ENCODE peak calls at places on chromosomes 16 and 17, in four cellular contexts. M is CD8-positive, alpha-beta memory T cell; J is K562; P is CD4-positive, CD25-positive, alpha-beta regulatory T cell. G is an unnamed sample.
A peak's percentile ranks its signal among the peaks of the same experiment; 100 is the strongest.

GRCh38 chr17:59366773-59367656 is 35.6 kb downstream of the YPEL2 start:
- DNase-seq in M (no peak), J (no peak), P (no peak), G (no peak)

GRCh38 chr16:11684231-11685025 is 16.2 kb downstream of the SNN start:
- DNase-seq in M (no peak), J (no peak), P (no peak), G (no peak)

GRCh38 chr17:1091885-1092284 is 87.9 kb downstream of the ABR start:
- DNase-seq in M (no peak), J (no peak), P (no peak), G (no peak)

GRCh38 chr16:53098526-53099317 is 43.9 kb downstream of the CHD9 start:
- DNase-seq in M (peak; percentile 60), J (peak; percentile 32), P (peak; percentile 14), G (no peak)

GRCh38 chr17:50206604-50207293 is 5.3 kb upstream of the COL1A1 start:
- DNase-seq in M (no peak), J (peak; percentile 57), P (no peak), G (no peak)

GRCh38 chr17:65975878-65976277 is 216.1 kb downstream of the CEP112 start:
- DNase-seq in M (no peak), J (no peak), P (no peak), G (no peak)

GRCh38 chr17:57380055-57380356 is 123.7 kb downstream of the MSI2 start:
- DNase-seq in M (no peak), J (peak; percentile 40), P (no peak), G (peak; percentile 39)

GRCh38 chr16:84863485-84863814 is 43.7 kb downstream of the CRISPLD2 start:
- DNase-seq in M (no peak), J (no peak), P (no peak), G (no peak)

GRCh38 chr16:21283521-21284289 is 5.6 kb upstream of the CRYM start:
- DNase-seq in M (no peak), J (no peak), P (no peak), G (peak; percentile 80)

GRCh38 chr16:9134739-9135138 is 43.3 kb downstream of the HAPSTR1 start:
- DNase-seq in M (peak; percentile 35), J (peak; percentile 15), P (peak; percentile 19), G (peak; percentile 75)

GRCh38 chr16:86306811-86307517 is 203.4 kb upstream of the FOXF1 start:
- DNase-seq in M (no peak), J (no peak), P (no peak), G (no peak)

GRCh38 chr16:27779719-27780161 is 229.8 kb downstream of the KATNIP start:
- DNase-seq in M (no peak), J (peak; percentile 78), P (no peak), G (no peak)

GRCh38 chr16:57534337-57534880 is 2.0 kb downstream of the CCDC102A start:
- DNase-seq in M (no peak), J (no peak), P (no peak), G (no peak)

GRCh38 chr17:41478240-41478639 is 2.7 kb downstream of the KRT35 start:
- DNase-seq in M (no peak), J (no peak), P (no peak), G (no peak)

GRCh38 chr16:81647527-81647926 is 131.6 kb upstream of the PLCG2 start:
- DNase-seq in M (no peak), J (peak; percentile 59), P (no peak), G (no peak)

GRCh38 chr16:29664133-29664912 is 1.3 kb downstream of the SPN start:
- DNase-seq in M (peak; percentile 55), J (peak; percentile 82), P (peak; percentile 29), G (no peak)

GRCh38 chr16:29663829-29664132 is 734 bp downstream of the SPN start:
- DNase-seq in M (peak; percentile 29), J (no peak), P (no peak), G (no peak)

GRCh38 chr16:29663020-29663828 is at the start of gene SPN:
- DNase-seq in M (peak; percentile 22), J (peak; percentile 90), P (peak; percentile 11), G (no peak)

GRCh38 chr16:29662729-29663019 is 373 bp upstream of the SPN start:
- DNase-seq in M (peak; percentile 70), J (no peak), P (peak; percentile 19), G (no peak)

GRCh38 chr16:29662000-29662728 is 883 bp upstream of the SPN start:
- DNase-seq in M (no peak), J (no peak), P (no peak), G (no peak)
- H3K4me3 ChIP-seq in M (peak overlapping the region; percentile 83), J (peak overlapping the region; percentile 60), P (peak overlapping the region; percentile 90), G (no peak overlapping the region)

GRCh38 chr16:31216552-31217530 is at the start of gene PYDC1:
- DNase-seq in M (no peak), J (peak; percentile 4), P (no peak), G (no peak)
- H3K27me3 ChIP-seq in M (peaks cover 31% of the 10 kb centered on the region), J (no peaks in the 10 kb centered on the region), P (peaks cover 12% of the 10 kb centered on the region), G (no peaks in the 10 kb centered on the region)

DNA sequence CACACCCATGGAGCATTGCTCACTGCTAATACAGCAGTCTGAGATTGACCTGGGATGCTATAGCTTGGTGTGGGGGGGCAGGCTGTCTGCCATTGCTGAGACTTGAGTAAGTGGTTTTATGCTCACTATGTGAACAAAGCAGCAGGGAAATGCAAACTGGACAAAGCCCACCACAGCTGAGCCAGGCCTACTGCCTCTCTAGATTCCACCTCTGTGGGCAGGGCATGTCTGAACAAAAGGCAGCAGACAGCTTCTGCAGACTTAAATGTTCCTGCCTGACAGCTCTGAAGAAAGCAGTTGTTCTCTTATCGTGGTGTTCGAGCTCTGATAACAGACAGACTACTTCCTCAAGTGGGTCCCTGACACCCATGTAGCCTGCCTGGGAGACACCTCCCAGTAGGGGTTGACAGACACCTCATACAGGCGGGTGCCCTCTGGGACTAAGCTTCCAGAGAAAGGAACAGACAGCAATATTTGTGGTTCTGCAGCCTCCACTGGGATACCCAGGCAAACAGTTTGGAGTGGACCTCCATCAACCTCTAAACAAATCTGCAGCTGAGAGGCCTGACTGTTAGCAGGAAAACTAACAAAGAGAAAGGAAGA is 2204.8 kb downstream of the TP53TG3F start:
- DNase-seq in M (no peak), J (no peak), P (no peak), G (no peak)
- H3K4me3 ChIP-seq in M (no peak overlapping the region), J (no peak overlapping the region), P (no peak overlapping the region), G (no peak overlapping the region)

GRCh38 chr17:27489045-27489715 is 32.9 kb downstream of the KSR1 start:
- DNase-seq in M (no peak), J (no peak), P (no peak), G (no peak)
- H3K27me3 ChIP-seq in M (no peaks in the 10 kb centered on the region), J (no peaks in the 10 kb centered on the region), P (no peaks in the 10 kb centered on the region), G (no peaks in the 10 kb centered on the region)

DNA sequence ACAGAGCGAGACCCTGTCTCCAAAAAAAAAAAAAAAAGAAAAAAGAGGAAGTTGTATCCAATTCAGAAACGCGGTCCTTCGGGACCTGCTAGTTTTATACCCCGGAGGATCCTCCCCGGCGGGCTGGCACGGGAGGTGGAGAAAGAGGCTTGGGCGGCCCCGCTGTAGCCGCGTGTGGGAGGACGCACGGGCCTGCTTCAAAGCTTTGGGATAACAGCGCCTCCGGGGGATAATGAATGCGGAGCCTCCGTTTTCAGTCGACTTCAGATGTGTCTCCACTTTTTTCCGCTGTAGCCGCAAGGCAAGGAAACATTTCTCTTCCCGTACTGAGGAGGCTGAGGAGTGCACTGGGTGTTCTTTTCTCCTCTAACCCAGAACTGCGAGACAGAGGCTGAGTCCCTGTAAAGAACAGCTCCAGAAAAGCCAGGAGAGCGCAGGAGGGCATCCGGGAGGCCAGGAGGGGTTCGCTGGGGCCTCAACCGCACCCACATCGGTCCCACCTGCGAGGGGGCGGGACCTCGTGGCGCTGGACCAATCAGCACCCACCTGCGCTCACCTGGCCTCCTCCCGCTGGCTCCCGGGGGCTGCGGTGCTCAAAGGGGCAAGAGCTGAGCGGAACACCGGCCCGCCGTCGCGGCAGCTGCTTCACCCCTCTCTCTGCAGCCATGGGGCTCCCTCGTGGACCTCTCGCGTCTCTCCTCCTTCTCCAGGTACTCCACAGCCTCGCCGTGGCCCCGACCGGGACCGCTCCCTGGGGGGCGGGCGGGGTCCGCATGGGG is at the start of gene CDH3:
- DNase-seq in M (peak; percentile 13), J (peak; percentile 29), P (no peak), G (peak; percentile 27)
- H3K4me3 ChIP-seq in M (no peak within 1 kb of the TSS), J (no peak within 1 kb of the TSS), P (peak within 1 kb of the TSS; percentile 55), G (peak within 1 kb of the TSS; percentile 27)

GRCh38 chr16:694863-695354 is 4.7 kb upstream of the WDR24 start:
- DNase-seq in M (no peak), J (peak; percentile 90), P (no peak), G (no peak)

GRCh38 chr16:702341-702740 is 3.3 kb downstream of the FBXL16 start:
- DNase-seq in M (no peak), J (no peak), P (no peak), G (no peak)

GRCh38 chr16:700684-701584 is 4.7 kb downstream of the FBXL16 start:
- DNase-seq in M (peak; percentile 49), J (peak; percentile 75), P (no peak), G (no peak)

GRCh38 chr16:695355-696089 is 5.3 kb upstream of the WDR24 start:
- DNase-seq in M (peak; percentile 65), J (peak; percentile 63), P (peak; percentile 60), G (peak; percentile 74)

GRCh38 chr16:698911-699671 is 6.5 kb downstream of the FBXL16 start:
- DNase-seq in M (no peak), J (no peak), P (no peak), G (no peak)
- H3K27me3 ChIP-seq in M (peaks cover 23% of the 10 kb centered on the region), J (peaks cover 56% of the 10 kb centered on the region), P (peaks cover 5% of the 10 kb centered on the region), G (peaks cover 25% of the 10 kb centered on the region)

GRCh38 chr16:89248196-89249005 is 30.9 kb downstream of the ZNF778 start:
- DNase-seq in M (no peak), J (no peak), P (peak; percentile 17), G (no peak)
- H3K4me3 ChIP-seq in M (peak overlapping the region; percentile 49), J (peak overlapping the region; percentile 56), P (no peak overlapping the region), G (peak overlapping the region; percentile 37)

G was measured in HAP-1.